ENCODE peak calls at places on chromosome 21, in four cellular contexts. One of them, this sample, is unnamed.

GRCh38 chr21:15826147-15826780 is 96.5 kb downstream of the USP25 start:
- DNase-seq in K562: peak
- DNase-seq in IMR-90: peak
- DNase-seq in endothelial cell of umbilical vein: peak
- DNase-seq in this sample: peak

GRCh38 chr21:33023574-33024277 is 2.0 kb upstream of the OLIG2 start:
- DNase-seq in IMR-90: no peak
- DNase-seq in K562: no peak
- DNase-seq in endothelial cell of umbilical vein: no peak
- DNase-seq in this sample: no peak

GRCh38 chr21:15986277-15986676 is 256.5 kb downstream of the USP25 start:
- DNase-seq in endothelial cell of umbilical vein: peak
- DNase-seq in IMR-90: no peak
- DNase-seq in K562: no peak
- DNase-seq in this sample: no peak

GRCh38 chr21:18524097-18524496 is 120.5 kb upstream of the TMPRSS15 start:
- DNase-seq in K562: no peak
- DNase-seq in IMR-90: no peak
- DNase-seq in endothelial cell of umbilical vein: no peak
- DNase-seq in this sample: no peak

GRCh38 chr21:33801424-33802405 is 113.9 kb downstream of the ATP5PO start:
- DNase-seq in IMR-90: peak
- DNase-seq in K562: no peak
- DNase-seq in endothelial cell of umbilical vein: no peak
- DNase-seq in this sample: no peak

GRCh38 chr21:40049031-40049958 is 182.1 kb downstream of the PCP4 start:
- DNase-seq in IMR-90: peak
- DNase-seq in endothelial cell of umbilical vein: no peak
- DNase-seq in K562: no peak
- DNase-seq in this sample: no peak

GRCh38 chr21:39385299-39386145 is 36.6 kb upstream of the HMGN1 start:
- DNase-seq in K562: no peak
- DNase-seq in IMR-90: peak
- DNase-seq in endothelial cell of umbilical vein: peak
- DNase-seq in this sample: no peak

GRCh38 chr21:34639882-34640788 is 25.2 kb upstream of the RCAN1 start:
- DNase-seq in endothelial cell of umbilical vein: no peak
- DNase-seq in K562: peak
- DNase-seq in IMR-90: peak
- DNase-seq in this sample: peak

GRCh38 chr21:36994501-36995189 is 11.9 kb upstream of the RIPPLY3 start:
- DNase-seq in endothelial cell of umbilical vein: no peak
- DNase-seq in K562: no peak
- DNase-seq in IMR-90: no peak
- DNase-seq in this sample: no peak

GRCh38 chr21:35345954-35346353 is 296.9 kb upstream of the RUNX1 start:
- DNase-seq in endothelial cell of umbilical vein: no peak
- DNase-seq in K562: no peak
- DNase-seq in IMR-90: no peak
- DNase-seq in this sample: no peak

GRCh38 chr21:43731476-43731875 is 12.5 kb downstream of the PDXK start:
- DNase-seq in endothelial cell of umbilical vein: no peak
- DNase-seq in K562: no peak
- DNase-seq in IMR-90: no peak
- DNase-seq in this sample: no peak

GRCh38 chr21:43921979-43922945 is 57.2 kb downstream of the AGPAT3 start:
- DNase-seq in endothelial cell of umbilical vein: no peak
- DNase-seq in K562: peak
- DNase-seq in IMR-90: peak
- DNase-seq in this sample: peak

GRCh38 chr21:38832664-38833063 is 26.9 kb downstream of the ETS2 start:
- DNase-seq in endothelial cell of umbilical vein: no peak
- DNase-seq in K562: no peak
- DNase-seq in IMR-90: no peak
- DNase-seq in this sample: no peak

GRCh38 chr21:33751120-33751519 is 108.8 kb downstream of the ITSN1 start:
- DNase-seq in K562: no peak
- DNase-seq in endothelial cell of umbilical vein: no peak
- DNase-seq in IMR-90: peak
- DNase-seq in this sample: no peak

GRCh38 chr21:44926364-44927101 is 5.8 kb upstream of the ITGB2 start:
- DNase-seq in IMR-90: peak
- DNase-seq in K562: no peak
- DNase-seq in endothelial cell of umbilical vein: no peak
- DNase-seq in this sample: no peak

GRCh38 chr21:38311765-38312164 is 55.0 kb downstream of the KCNJ15 start:
- DNase-seq in K562: no peak
- DNase-seq in endothelial cell of umbilical vein: no peak
- DNase-seq in IMR-90: no peak
- DNase-seq in this sample: no peak

GRCh38 chr21:23026878-23027277 is 2028.7 kb downstream of the NCAM2 start:
- DNase-seq in IMR-90: no peak
- DNase-seq in endothelial cell of umbilical vein: no peak
- DNase-seq in K562: no peak
- DNase-seq in this sample: no peak

GRCh38 chr21:44896561-44897286 is 23.2 kb upstream of the PTTG1IP start:
- DNase-seq in K562: peak
- DNase-seq in endothelial cell of umbilical vein: no peak
- DNase-seq in IMR-90: no peak
- DNase-seq in this sample: no peak

GRCh38 chr21:44805859-44806258 is 4.2 kb upstream of the UBE2G2 start:
- DNase-seq in K562: no peak
- DNase-seq in endothelial cell of umbilical vein: no peak
- DNase-seq in IMR-90: no peak
- DNase-seq in this sample: no peak

GRCh38 chr21:34279883-34280282 is 83.9 kb upstream of the KCNE2 start:
- DNase-seq in K562: no peak
- DNase-seq in endothelial cell of umbilical vein: no peak
- DNase-seq in IMR-90: no peak
- DNase-seq in this sample: no peak

GRCh38 chr21:26027696-26028095 is 142.9 kb downstream of the APP start:
- DNase-seq in endothelial cell of umbilical vein: no peak
- DNase-seq in K562: no peak
- DNase-seq in IMR-90: peak
- DNase-seq in this sample: no peak

GRCh38 chr21:15121655-15122120 is 56.9 kb upstream of the NRIP1 start:
- DNase-seq in K562: no peak
- DNase-seq in IMR-90: peak
- DNase-seq in endothelial cell of umbilical vein: peak
- DNase-seq in this sample: no peak

GRCh38 chr21:24259241-24259640 is 1348.0 kb downstream of the MRPL39 start:
- DNase-seq in K562: no peak
- DNase-seq in IMR-90: peak
- DNase-seq in endothelial cell of umbilical vein: no peak
- DNase-seq in this sample: no peak

GRCh38 chr21:29904359-29905282 is 35.2 kb downstream of the GRIK1 start:
- DNase-seq in endothelial cell of umbilical vein: no peak
- DNase-seq in K562: no peak
- DNase-seq in IMR-90: no peak
- DNase-seq in this sample: no peak

GRCh38 chr21:26743524-26743923 is 101.7 kb downstream of the ADAMTS1 start:
- DNase-seq in IMR-90: no peak
- DNase-seq in K562: no peak
- DNase-seq in endothelial cell of umbilical vein: no peak
- DNase-seq in this sample: no peak

GRCh38 chr21:14545906-14546480 is at the start of gene SAMSN1:
- DNase-seq in endothelial cell of umbilical vein: peak
- DNase-seq in K562: peak
- DNase-seq in IMR-90: no peak
- DNase-seq in this sample: peak

GRCh38 chr21:27813750-27814149 is 846.9 kb upstream of the ADAMTS5 start:
- DNase-seq in K562: no peak
- DNase-seq in IMR-90: no peak
- DNase-seq in endothelial cell of umbilical vein: no peak
- DNase-seq in this sample: no peak

GRCh38 chr21:44919111-44919912 is 1.4 kb downstream of the ITGB2 start:
- DNase-seq in K562: no peak
- DNase-seq in IMR-90: no peak
- DNase-seq in endothelial cell of umbilical vein: no peak
- DNase-seq in this sample: no peak

GRCh38 chr21:25457411-25457810 is 149.9 kb downstream of the MRPL39 start:
- DNase-seq in IMR-90: peak
- DNase-seq in endothelial cell of umbilical vein: peak
- DNase-seq in K562: no peak
- DNase-seq in this sample: peak

GRCh38 chr21:27290020-27290419 is 323.1 kb upstream of the ADAMTS5 start:
- DNase-seq in K562: no peak
- DNase-seq in IMR-90: no peak
- DNase-seq in endothelial cell of umbilical vein: no peak
- DNase-seq in this sample: no peak

GRCh38 chr21:38796426-38796825 is 9.3 kb upstream of the ETS2 start:
- DNase-seq in endothelial cell of umbilical vein: peak
- DNase-seq in K562: peak
- DNase-seq in IMR-90: peak
- DNase-seq in this sample: no peak

GRCh38 chr21:26836546-26836945 is 8.7 kb downstream of the ADAMTS1 start:
- DNase-seq in K562: no peak
- DNase-seq in IMR-90: no peak
- DNase-seq in endothelial cell of umbilical vein: no peak
- DNase-seq in this sample: no peak

GRCh38 chr21:37204580-37204979 is 62.6 kb downstream of the VPS26C start:
- DNase-seq in IMR-90: peak
- DNase-seq in K562: no peak
- DNase-seq in endothelial cell of umbilical vein: no peak
- DNase-seq in this sample: no peak

GRCh38 chr21:37461494-37461893 is 94.9 kb downstream of the DYRK1A start:
- DNase-seq in endothelial cell of umbilical vein: no peak
- DNase-seq in IMR-90: peak
- DNase-seq in K562: no peak
- DNase-seq in this sample: peak

DNA sequence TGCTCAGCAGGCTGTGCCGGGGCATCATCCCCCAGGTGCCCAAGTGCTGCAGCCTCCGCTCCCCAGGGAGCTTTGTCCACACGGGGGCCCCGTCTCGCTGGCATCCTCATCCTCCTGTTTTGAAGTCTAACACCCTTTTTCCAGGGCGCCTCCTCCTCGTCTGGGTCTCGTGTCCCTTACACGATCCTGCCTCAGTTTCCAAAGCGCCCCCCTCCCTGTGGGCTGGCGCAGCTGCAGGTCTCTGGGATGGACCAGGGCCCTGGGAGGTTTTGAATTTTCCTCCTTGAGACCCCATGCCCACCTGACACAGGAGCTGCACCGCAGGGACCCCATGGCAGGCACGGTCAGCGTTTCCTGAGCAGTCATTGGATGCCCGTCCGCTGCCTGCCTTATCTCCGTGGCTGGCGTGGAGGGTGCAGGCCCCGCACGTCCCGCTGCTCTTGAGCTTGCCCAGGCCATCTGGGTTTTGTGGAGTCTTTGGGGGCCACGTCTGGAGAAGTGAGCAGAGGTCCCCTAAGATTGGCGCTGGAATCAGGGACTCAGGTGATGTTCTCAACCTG is 37.4 kb upstream of the DIP2A start:
- DNase-seq in K562: no peak
- DNase-seq in endothelial cell of umbilical vein: no peak
- DNase-seq in IMR-90: no peak
- DNase-seq in this sample: no peak
- TF ChIP-seq FOS in K562: no peak
- TF ChIP-seq FOS in endothelial cell of umbilical vein: no peak
- TF ChIP-seq FOS in IMR-90: no peak
- TF ChIP-seq FOS in this sample: no peak

GRCh38 chr21:45994738-45995685 is 13.4 kb downstream of the COL6A1 start:
- DNase-seq in K562: no peak
- DNase-seq in endothelial cell of umbilical vein: no peak
- DNase-seq in IMR-90: no peak
- DNase-seq in this sample: no peak

GRCh38 chr21:45992311-45993209 is 11.0 kb downstream of the COL6A1 start:
- DNase-seq in endothelial cell of umbilical vein: no peak
- DNase-seq in K562: no peak
- DNase-seq in IMR-90: no peak
- DNase-seq in this sample: no peak

GRCh38 chr21:45995686-45996179 is 14.2 kb downstream of the COL6A1 start:
- DNase-seq in K562: no peak
- DNase-seq in IMR-90: no peak
- DNase-seq in endothelial cell of umbilical vein: no peak
- DNase-seq in this sample: no peak

GRCh38 chr21:45993210-45994085 is 11.9 kb downstream of the COL6A1 start:
- DNase-seq in K562: no peak
- DNase-seq in IMR-90: no peak
- DNase-seq in endothelial cell of umbilical vein: no peak
- DNase-seq in this sample: no peak

DNA sequence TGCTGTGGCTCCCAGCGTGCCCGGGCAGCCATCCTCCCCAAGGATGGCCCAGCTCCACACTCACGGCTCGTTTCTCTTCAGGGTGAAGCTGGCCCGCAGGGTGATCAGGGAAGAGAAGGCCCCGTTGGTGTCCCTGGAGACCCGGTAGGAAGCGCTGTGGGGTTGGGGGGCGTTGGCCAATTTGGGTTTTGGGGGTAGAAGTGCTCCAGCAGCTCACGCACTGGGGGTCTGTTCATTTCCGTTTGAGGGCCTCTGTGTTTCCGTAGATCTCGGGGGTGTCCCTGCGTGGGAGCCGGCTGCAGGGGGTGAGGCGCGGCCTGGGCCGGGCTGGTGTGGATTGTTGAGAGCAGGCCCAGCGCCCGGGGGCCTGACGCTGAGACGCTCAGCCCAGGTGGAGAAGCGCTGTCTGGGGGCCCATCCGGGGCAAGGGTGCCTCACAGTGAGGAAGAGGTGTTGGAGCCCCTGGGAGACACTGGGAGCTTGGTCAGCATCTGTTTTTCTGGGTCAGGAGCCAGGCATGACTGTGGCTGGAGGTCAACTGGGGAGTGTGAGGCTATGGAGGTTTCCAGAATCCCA is 12.6 kb downstream of the COL6A1 start:
- DNase-seq in IMR-90: no peak
- DNase-seq in K562: no peak
- DNase-seq in endothelial cell of umbilical vein: no peak
- DNase-seq in this sample: no peak
- TF ChIP-seq FOS in IMR-90: no peak
- TF ChIP-seq FOS in K562: no peak
- TF ChIP-seq FOS in endothelial cell of umbilical vein: no peak
- TF ChIP-seq FOS in this sample: no peak

GRCh38 chr21:42513985-42514882 is 582 bp downstream of the SLC37A1 start:
- DNase-seq in IMR-90: no peak
- DNase-seq in endothelial cell of umbilical vein: peak
- DNase-seq in K562: peak
- DNase-seq in this sample: no peak

GRCh38 chr21:42515708-42516502 is 2.3 kb downstream of the SLC37A1 start:
- DNase-seq in endothelial cell of umbilical vein: no peak
- DNase-seq in K562: no peak
- DNase-seq in IMR-90: no peak
- DNase-seq in this sample: no peak

GRCh38 chr21:42512346-42513034 is 1.2 kb upstream of the SLC37A1 start:
- DNase-seq in IMR-90: no peak
- DNase-seq in K562: no peak
- DNase-seq in endothelial cell of umbilical vein: no peak
- DNase-seq in this sample: no peak

GRCh38 chr21:42514883-42515228 is 1.2 kb downstream of the SLC37A1 start:
- DNase-seq in K562: no peak
- DNase-seq in IMR-90: no peak
- DNase-seq in endothelial cell of umbilical vein: no peak
- DNase-seq in this sample: no peak

GRCh38 chr21:42513151-42513984 is at the start of gene SLC37A1:
- DNase-seq in K562: peak
- DNase-seq in IMR-90: no peak
- DNase-seq in endothelial cell of umbilical vein: no peak
- DNase-seq in this sample: no peak
- TF ChIP-seq FOS in K562: no peak
- TF ChIP-seq FOS in IMR-90: no peak
- TF ChIP-seq FOS in endothelial cell of umbilical vein: no peak
- TF ChIP-seq FOS in this sample: no peak

GRCh38 chr21:41816583-41817165 is 49.8 kb upstream of the RIPK4 start:
- DNase-seq in K562: peak
- DNase-seq in IMR-90: peak
- DNase-seq in endothelial cell of umbilical vein: peak
- DNase-seq in this sample: no peak
- TF ChIP-seq FOS in K562: no peak
- TF ChIP-seq FOS in IMR-90: no peak
- TF ChIP-seq FOS in endothelial cell of umbilical vein: no peak
- TF ChIP-seq FOS in this sample: no peak